ENCODE peak calls at places on chromosomes 7 and 10, in ten cellular contexts. One of them, this sample, is unnamed. For H3K36me3, the result is how much of the 10 kb centered on the place peaks cover.

GRCh38 chr10:11472158-11472753 is 139.2 kb downstream of the USP6NL start:
- DNase-seq in stomach: peak
- DNase-seq in H1: peak
- DNase-seq in sigmoid colon: peak
- DNase-seq in SK-N-SH: peak
- DNase-seq in GM23338: peak
- DNase-seq in K562: peak
- DNase-seq in breast epithelium: no peak
- DNase-seq in GM12878: no peak
- DNase-seq in Panc1: peak
- DNase-seq in this sample: peak

GRCh38 chr7:143069912-143070500 is 17.9 kb downstream of the OR6V1 start:
- DNase-seq in stomach: no peak
- DNase-seq in H1: no peak
- DNase-seq in sigmoid colon: no peak
- DNase-seq in SK-N-SH: no peak
- DNase-seq in GM23338: peak
- DNase-seq in K562: no peak
- DNase-seq in breast epithelium: no peak
- DNase-seq in GM12878: no peak
- DNase-seq in Panc1: no peak
- DNase-seq in this sample: no peak

GRCh38 chr7:55977831-55978230 is 13.4 kb downstream of the NIPSNAP2 start:
- DNase-seq in stomach: peak
- DNase-seq in H1: no peak
- DNase-seq in sigmoid colon: no peak
- DNase-seq in SK-N-SH: no peak
- DNase-seq in GM23338: no peak
- DNase-seq in K562: no peak
- DNase-seq in breast epithelium: no peak
- DNase-seq in GM12878: no peak
- DNase-seq in Panc1: no peak
- DNase-seq in this sample: no peak

GRCh38 chr7:70371652-70372051 is 760.3 kb upstream of the GALNT17 start:
- DNase-seq in stomach: no peak
- DNase-seq in H1: no peak
- DNase-seq in sigmoid colon: no peak
- DNase-seq in SK-N-SH: no peak
- DNase-seq in GM23338: no peak
- DNase-seq in K562: no peak
- DNase-seq in breast epithelium: no peak
- DNase-seq in GM12878: no peak
- DNase-seq in Panc1: no peak
- DNase-seq in this sample: no peak

GRCh38 chr7:24390376-24391157 is 106.6 kb downstream of the NPY start:
- DNase-seq in stomach: no peak
- DNase-seq in H1: peak
- DNase-seq in sigmoid colon: no peak
- DNase-seq in SK-N-SH: no peak
- DNase-seq in GM23338: peak
- DNase-seq in K562: no peak
- DNase-seq in breast epithelium: no peak
- DNase-seq in GM12878: no peak
- DNase-seq in Panc1: no peak
- DNase-seq in this sample: no peak

GRCh38 chr10:127852456-127852855 is 40.3 kb downstream of the CLRN3 start:
- DNase-seq in stomach: no peak
- DNase-seq in H1: no peak
- DNase-seq in sigmoid colon: no peak
- DNase-seq in SK-N-SH: no peak
- DNase-seq in GM23338: no peak
- DNase-seq in K562: no peak
- DNase-seq in breast epithelium: no peak
- DNase-seq in GM12878: no peak
- DNase-seq in Panc1: no peak
- DNase-seq in this sample: no peak

GRCh38 chr10:77834943-77835668 is 91.4 kb downstream of the DLG5 start:
- DNase-seq in stomach: no peak
- DNase-seq in H1: no peak
- DNase-seq in sigmoid colon: no peak
- DNase-seq in SK-N-SH: no peak
- DNase-seq in GM23338: no peak
- DNase-seq in K562: no peak
- DNase-seq in breast epithelium: no peak
- DNase-seq in GM12878: no peak
- DNase-seq in Panc1: no peak
- DNase-seq in this sample: no peak

GRCh38 chr10:5557799-5558771 is 33.3 kb downstream of the CALML3 start:
- DNase-seq in stomach: peak
- DNase-seq in H1: no peak
- DNase-seq in sigmoid colon: peak
- DNase-seq in SK-N-SH: no peak
- DNase-seq in GM23338: peak
- DNase-seq in K562: no peak
- DNase-seq in breast epithelium: peak
- DNase-seq in GM12878: no peak
- DNase-seq in Panc1: no peak
- DNase-seq in this sample: no peak

GRCh38 chr10:71138126-71138860 is 74.1 kb upstream of the UNC5B start:
- DNase-seq in stomach: peak
- DNase-seq in H1: no peak
- DNase-seq in sigmoid colon: no peak
- DNase-seq in SK-N-SH: no peak
- DNase-seq in GM23338: no peak
- DNase-seq in K562: no peak
- DNase-seq in breast epithelium: no peak
- DNase-seq in GM12878: no peak
- DNase-seq in Panc1: no peak
- DNase-seq in this sample: no peak

GRCh38 chr10:124744047-124744687 is at the start of gene FAM53B:
- DNase-seq in stomach: peak
- DNase-seq in H1: peak
- DNase-seq in sigmoid colon: peak
- DNase-seq in SK-N-SH: peak
- DNase-seq in GM23338: peak
- DNase-seq in K562: peak
- DNase-seq in breast epithelium: peak
- DNase-seq in GM12878: no peak
- DNase-seq in Panc1: no peak
- DNase-seq in this sample: peak

GRCh38 chr10:72952901-72953223 is 1.7 kb downstream of the PLA2G12B start:
- DNase-seq in stomach: no peak
- DNase-seq in H1: no peak
- DNase-seq in sigmoid colon: no peak
- DNase-seq in SK-N-SH: no peak
- DNase-seq in GM23338: no peak
- DNase-seq in K562: no peak
- DNase-seq in breast epithelium: no peak
- DNase-seq in GM12878: no peak
- DNase-seq in Panc1: no peak
- DNase-seq in this sample: no peak

GRCh38 chr7:141739250-141739649 is 1.1 kb downstream of the SSBP1 start:
- DNase-seq in stomach: no peak
- DNase-seq in H1: no peak
- DNase-seq in sigmoid colon: no peak
- DNase-seq in SK-N-SH: no peak
- DNase-seq in GM23338: no peak
- DNase-seq in K562: no peak
- DNase-seq in breast epithelium: no peak
- DNase-seq in GM12878: no peak
- DNase-seq in Panc1: no peak
- DNase-seq in this sample: no peak

GRCh38 chr7:141742229-141742628 is 4.1 kb downstream of the SSBP1 start:
- DNase-seq in stomach: no peak
- DNase-seq in H1: no peak
- DNase-seq in sigmoid colon: no peak
- DNase-seq in SK-N-SH: no peak
- DNase-seq in GM23338: no peak
- DNase-seq in K562: no peak
- DNase-seq in breast epithelium: no peak
- DNase-seq in GM12878: no peak
- DNase-seq in Panc1: no peak
- DNase-seq in this sample: no peak

GRCh38 chr7:141748401-141748800 is 10.2 kb downstream of the SSBP1 start:
- DNase-seq in stomach: no peak
- DNase-seq in H1: no peak
- DNase-seq in sigmoid colon: no peak
- DNase-seq in SK-N-SH: no peak
- DNase-seq in GM23338: no peak
- DNase-seq in K562: no peak
- DNase-seq in breast epithelium: no peak
- DNase-seq in GM12878: no peak
- DNase-seq in Panc1: no peak
- DNase-seq in this sample: no peak

GRCh38 chr7:141738592-141739013 is 445 bp downstream of the SSBP1 start:
- DNase-seq in stomach: no peak
- DNase-seq in H1: no peak
- DNase-seq in sigmoid colon: no peak
- DNase-seq in SK-N-SH: peak
- DNase-seq in GM23338: no peak
- DNase-seq in K562: no peak
- DNase-seq in breast epithelium: no peak
- DNase-seq in GM12878: no peak
- DNase-seq in Panc1: no peak
- DNase-seq in this sample: no peak

DNA sequence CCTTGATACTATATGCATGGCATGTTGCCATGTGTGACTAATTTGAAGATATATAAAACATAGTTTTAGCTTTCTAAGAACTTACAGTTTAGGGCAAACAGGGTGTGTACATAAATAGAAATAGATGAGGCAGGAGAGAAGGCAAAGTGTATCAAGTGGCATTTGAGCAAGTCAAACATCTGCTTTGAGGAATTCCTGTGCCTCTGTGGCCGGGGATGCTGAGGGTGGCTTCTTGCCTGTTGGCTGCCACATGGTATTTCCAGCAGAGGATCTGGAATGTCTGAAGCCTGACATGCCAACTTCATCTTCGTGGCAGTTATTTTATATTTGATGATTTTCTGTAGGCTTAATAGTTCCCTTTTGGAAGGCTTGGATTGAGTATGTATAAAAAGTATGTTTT is 6.0 kb downstream of the SSBP1 start:
- DNase-seq in stomach: no peak
- DNase-seq in H1: no peak
- DNase-seq in sigmoid colon: no peak
- DNase-seq in SK-N-SH: no peak
- DNase-seq in GM23338: no peak
- DNase-seq in K562: no peak
- DNase-seq in breast epithelium: no peak
- DNase-seq in GM12878: no peak
- DNase-seq in Panc1: no peak
- DNase-seq in this sample: no peak
- H3K36me3 ChIP-seq in stomach: half or more
- H3K36me3 ChIP-seq in H1: half or more
- H3K36me3 ChIP-seq in sigmoid colon: under half
- H3K36me3 ChIP-seq in SK-N-SH: half or more
- H3K36me3 ChIP-seq in GM23338: half or more
- H3K36me3 ChIP-seq in K562: half or more
- H3K36me3 ChIP-seq in breast epithelium: under half
- H3K36me3 ChIP-seq in GM12878: under half
- H3K36me3 ChIP-seq in Panc1: half or more
- H3K36me3 ChIP-seq in this sample: under half

DNA sequence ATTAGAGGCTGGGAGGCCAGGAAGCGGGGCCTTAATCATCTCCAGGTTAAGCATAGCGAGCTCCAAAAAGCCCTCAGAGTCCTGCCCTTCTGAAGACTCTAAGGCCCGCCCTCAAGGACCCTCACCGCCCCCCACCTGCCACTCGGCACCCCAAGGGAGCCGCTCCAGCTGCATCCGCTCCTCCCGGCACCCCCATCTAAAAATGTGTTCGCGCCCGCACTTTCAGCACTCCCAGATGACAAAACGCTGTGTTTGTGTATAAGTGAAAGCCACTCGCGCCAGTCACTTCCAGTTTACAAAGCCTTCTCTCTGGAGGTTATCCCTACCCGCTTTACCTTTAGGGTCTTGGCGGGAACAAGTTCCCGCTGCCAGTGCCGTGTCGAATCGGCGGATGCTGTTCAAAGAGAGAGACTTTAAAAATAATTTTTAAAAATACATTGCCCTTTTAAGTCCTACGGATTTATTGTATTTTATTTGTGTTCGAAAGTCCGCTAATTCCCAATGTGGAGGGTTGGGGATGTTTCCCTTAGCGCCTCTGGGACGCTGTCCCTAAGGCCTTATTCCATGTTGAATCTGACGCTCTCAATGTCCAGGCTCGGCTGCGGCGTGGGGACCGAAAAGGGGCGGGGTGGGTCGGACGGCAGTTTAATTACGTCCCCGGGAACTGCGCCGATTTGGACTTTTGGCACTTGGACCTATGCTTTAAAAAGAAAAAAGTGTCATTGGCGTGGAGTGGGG is at the start of the genes DCLRE1A and NHLRC2:
- DNase-seq in stomach: peak
- DNase-seq in H1: peak
- DNase-seq in sigmoid colon: peak
- DNase-seq in SK-N-SH: peak
- DNase-seq in GM23338: peak
- DNase-seq in K562: peak
- DNase-seq in breast epithelium: peak
- DNase-seq in GM12878: no peak
- DNase-seq in Panc1: peak
- DNase-seq in this sample: peak
- TF ChIP-seq POLR2AphosphoS5 in stomach: no peak
- TF ChIP-seq POLR2AphosphoS5 in H1: peak
- TF ChIP-seq POLR2AphosphoS5 in sigmoid colon: no peak
- TF ChIP-seq POLR2AphosphoS5 in SK-N-SH: no peak
- TF ChIP-seq POLR2AphosphoS5 in GM23338: peak
- TF ChIP-seq POLR2AphosphoS5 in K562: no peak
- TF ChIP-seq POLR2AphosphoS5 in breast epithelium: no peak
- TF ChIP-seq POLR2AphosphoS5 in GM12878: peak
- TF ChIP-seq POLR2AphosphoS5 in Panc1: no peak
- TF ChIP-seq POLR2AphosphoS5 in this sample: no peak

GRCh38 chr7:100358857-100359212 is 918 bp downstream of the PILRB start:
- DNase-seq in stomach: no peak
- DNase-seq in H1: no peak
- DNase-seq in sigmoid colon: no peak
- DNase-seq in SK-N-SH: no peak
- DNase-seq in GM23338: no peak
- DNase-seq in K562: no peak
- DNase-seq in breast epithelium: no peak
- DNase-seq in GM12878: no peak
- DNase-seq in Panc1: no peak
- DNase-seq in this sample: no peak
- H3K36me3 ChIP-seq in stomach: half or more
- H3K36me3 ChIP-seq in H1: half or more
- H3K36me3 ChIP-seq in sigmoid colon: half or more
- H3K36me3 ChIP-seq in SK-N-SH: half or more
- H3K36me3 ChIP-seq in GM23338: under half
- H3K36me3 ChIP-seq in K562: half or more
- H3K36me3 ChIP-seq in breast epithelium: under half
- H3K36me3 ChIP-seq in GM12878: under half
- H3K36me3 ChIP-seq in Panc1: under half
- H3K36me3 ChIP-seq in this sample: half or more

DNA sequence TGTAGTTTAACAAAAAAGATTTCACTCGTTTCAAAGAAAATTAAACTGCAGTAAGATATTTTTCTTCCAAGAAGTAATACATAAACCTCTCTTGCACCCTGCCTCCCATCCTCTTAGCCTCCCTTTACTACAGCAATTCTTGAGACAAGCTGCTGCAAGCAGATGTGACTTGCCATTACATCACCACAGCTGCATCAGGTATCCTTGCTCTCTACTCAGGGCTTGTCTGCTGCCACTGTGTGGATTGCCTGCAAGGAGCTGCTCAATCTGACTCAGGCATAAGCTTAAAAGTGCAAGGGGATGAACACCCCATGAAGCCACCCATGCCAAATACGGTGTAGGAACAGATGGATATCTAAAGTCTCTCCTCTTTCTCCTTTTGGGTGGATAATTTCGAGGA is 609.9 kb downstream of the DNAJB9 start:
- DNase-seq in stomach: no peak
- DNase-seq in H1: no peak
- DNase-seq in sigmoid colon: no peak
- DNase-seq in SK-N-SH: no peak
- DNase-seq in GM23338: no peak
- DNase-seq in K562: no peak
- DNase-seq in breast epithelium: no peak
- DNase-seq in GM12878: no peak
- DNase-seq in Panc1: no peak
- DNase-seq in this sample: no peak
- TF ChIP-seq POLR2AphosphoS5 in stomach: no peak
- TF ChIP-seq POLR2AphosphoS5 in H1: no peak
- TF ChIP-seq POLR2AphosphoS5 in sigmoid colon: no peak
- TF ChIP-seq POLR2AphosphoS5 in SK-N-SH: no peak
- TF ChIP-seq POLR2AphosphoS5 in GM23338: no peak
- TF ChIP-seq POLR2AphosphoS5 in K562: no peak
- TF ChIP-seq POLR2AphosphoS5 in breast epithelium: no peak
- TF ChIP-seq POLR2AphosphoS5 in GM12878: no peak
- TF ChIP-seq POLR2AphosphoS5 in Panc1: no peak
- TF ChIP-seq POLR2AphosphoS5 in this sample: no peak